ENCODE peak calls at places on chromosome 2, in nine cellular contexts. One of them, this sample, is unnamed.

GRCh38 chr2:172813314-172813888 is 77.8 kb downstream of the RAPGEF4 start:
- DNase-seq in iPS DF 19.7: no peak
- DNase-seq in GM19239: no peak
- DNase-seq in fibroblast of pulmonary artery: peak
- DNase-seq in lower lobe of right lung: no peak
- DNase-seq in uterus: no peak
- DNase-seq in foreskin melanocyte: peak
- DNase-seq in right cardiac atrium: no peak
- DNase-seq in stimulated activated naive CD8-positive, alpha-beta T cell treated with anti-CD3 and anti-CD28 coated beads, Interleukin-15, amount 100 ng/mL, for 72 hours: no peak
- DNase-seq in this sample: no peak

GRCh38 chr2:122136071-122136470 is 380.6 kb downstream of the TSN start:
- DNase-seq in iPS DF 19.7: peak
- DNase-seq in GM19239: peak
- DNase-seq in fibroblast of pulmonary artery: peak
- DNase-seq in lower lobe of right lung: no peak
- DNase-seq in uterus: no peak
- DNase-seq in foreskin melanocyte: no peak
- DNase-seq in right cardiac atrium: no peak
- DNase-seq in stimulated activated naive CD8-positive, alpha-beta T cell treated with anti-CD3 and anti-CD28 coated beads, Interleukin-15, amount 100 ng/mL, for 72 hours: no peak
- DNase-seq in this sample: no peak

GRCh38 chr2:9774266-9774665 is 69.0 kb upstream of the TAF1B start:
- DNase-seq in iPS DF 19.7: no peak
- DNase-seq in GM19239: no peak
- DNase-seq in fibroblast of pulmonary artery: no peak
- DNase-seq in lower lobe of right lung: peak
- DNase-seq in uterus: peak
- DNase-seq in foreskin melanocyte: no peak
- DNase-seq in right cardiac atrium: peak
- DNase-seq in stimulated activated naive CD8-positive, alpha-beta T cell treated with anti-CD3 and anti-CD28 coated beads, Interleukin-15, amount 100 ng/mL, for 72 hours: no peak
- DNase-seq in this sample: peak

GRCh38 chr2:1563943-1564342 is 150.7 kb downstream of the TPO start:
- DNase-seq in iPS DF 19.7: no peak
- DNase-seq in GM19239: no peak
- DNase-seq in fibroblast of pulmonary artery: no peak
- DNase-seq in lower lobe of right lung: no peak
- DNase-seq in uterus: no peak
- DNase-seq in foreskin melanocyte: no peak
- DNase-seq in right cardiac atrium: no peak
- DNase-seq in stimulated activated naive CD8-positive, alpha-beta T cell treated with anti-CD3 and anti-CD28 coated beads, Interleukin-15, amount 100 ng/mL, for 72 hours: no peak
- DNase-seq in this sample: no peak

GRCh38 chr2:120949027-120949956 is 213.6 kb downstream of the GLI2 start:
- DNase-seq in iPS DF 19.7: no peak
- DNase-seq in GM19239: no peak
- DNase-seq in fibroblast of pulmonary artery: no peak
- DNase-seq in lower lobe of right lung: no peak
- DNase-seq in uterus: no peak
- DNase-seq in foreskin melanocyte: no peak
- DNase-seq in right cardiac atrium: no peak
- DNase-seq in stimulated activated naive CD8-positive, alpha-beta T cell treated with anti-CD3 and anti-CD28 coated beads, Interleukin-15, amount 100 ng/mL, for 72 hours: no peak
- DNase-seq in this sample: no peak

GRCh38 chr2:32627441-32627900 is 379 bp upstream of the TTC27 start:
- DNase-seq in iPS DF 19.7: no peak
- DNase-seq in GM19239: peak
- DNase-seq in fibroblast of pulmonary artery: peak
- DNase-seq in lower lobe of right lung: peak
- DNase-seq in uterus: peak
- DNase-seq in foreskin melanocyte: no peak
- DNase-seq in right cardiac atrium: peak
- DNase-seq in stimulated activated naive CD8-positive, alpha-beta T cell treated with anti-CD3 and anti-CD28 coated beads, Interleukin-15, amount 100 ng/mL, for 72 hours: no peak
- DNase-seq in this sample: peak

GRCh38 chr2:32758232-32758631 is 130.4 kb downstream of the TTC27 start:
- DNase-seq in iPS DF 19.7: no peak
- DNase-seq in GM19239: no peak
- DNase-seq in fibroblast of pulmonary artery: no peak
- DNase-seq in lower lobe of right lung: no peak
- DNase-seq in uterus: no peak
- DNase-seq in foreskin melanocyte: no peak
- DNase-seq in right cardiac atrium: peak
- DNase-seq in stimulated activated naive CD8-positive, alpha-beta T cell treated with anti-CD3 and anti-CD28 coated beads, Interleukin-15, amount 100 ng/mL, for 72 hours: no peak
- DNase-seq in this sample: peak

GRCh38 chr2:137467246-137467862 is 496.9 kb upstream of the HNMT start:
- DNase-seq in iPS DF 19.7: peak
- DNase-seq in GM19239: peak
- DNase-seq in fibroblast of pulmonary artery: peak
- DNase-seq in lower lobe of right lung: no peak
- DNase-seq in uterus: no peak
- DNase-seq in foreskin melanocyte: peak
- DNase-seq in right cardiac atrium: peak
- DNase-seq in stimulated activated naive CD8-positive, alpha-beta T cell treated with anti-CD3 and anti-CD28 coated beads, Interleukin-15, amount 100 ng/mL, for 72 hours: no peak
- DNase-seq in this sample: no peak

GRCh38 chr2:128687551-128687945 is 368.9 kb upstream of the HS6ST1 start:
- DNase-seq in iPS DF 19.7: no peak
- DNase-seq in GM19239: no peak
- DNase-seq in fibroblast of pulmonary artery: no peak
- DNase-seq in lower lobe of right lung: no peak
- DNase-seq in uterus: no peak
- DNase-seq in foreskin melanocyte: no peak
- DNase-seq in right cardiac atrium: no peak
- DNase-seq in stimulated activated naive CD8-positive, alpha-beta T cell treated with anti-CD3 and anti-CD28 coated beads, Interleukin-15, amount 100 ng/mL, for 72 hours: no peak
- DNase-seq in this sample: no peak

This sample was measured in Right ventricle myocardium superior.